ENCODE peak calls at places on chromosome 12, in ten cellular contexts. G is T-cell; X is activated T-cell treated with anti-CD3 and anti-CD28 coated beads for 48 hours; O is sciatic nerve; J is neural progenitor cell; Q is dermis microvascular lymphatic vessel endothelial cell; E is tibial artery; V is naive thymus-derived CD8-positive, alpha-beta T cell; K is CD8-positive, alpha-beta T cell; L is HT-29. P is an unnamed sample.

GRCh38 chr12:18066666-18067065 is 23.3 kb downstream of the RERGL start:
- DNase-seq in G (no peak), X (no peak), O (no peak), J (peak), Q (no peak), E (no peak), V (no peak), K (no peak), L (no peak), P (no peak)

GRCh38 chr12:131872154-131873046 is 22.0 kb upstream of the ULK1 start:
- DNase-seq in G (no peak), X (no peak), O (no peak), J (no peak), Q (no peak), E (no peak), V (no peak), K (no peak), L (peak), P (no peak)

GRCh38 chr12:52454411-52455201 is 2.7 kb upstream of the KRT6B start:
- DNase-seq in G (no peak), X (no peak), O (no peak), J (no peak), Q (no peak), E (no peak), V (no peak), K (no peak), L (no peak), P (no peak)

GRCh38 chr12:57730336-57731067 is 8.0 kb downstream of the AGAP2 start:
- DNase-seq in G (no peak), X (no peak), O (no peak), J (no peak), Q (no peak), E (no peak), V (no peak), K (no peak), L (no peak), P (no peak)

GRCh38 chr12:16324772-16325171 is 22.7 kb upstream of the MGST1 start:
- DNase-seq in G (no peak), X (no peak), O (no peak), J (no peak), Q (no peak), E (no peak), V (no peak), K (no peak), L (no peak), P (no peak)

GRCh38 chr12:53589423-53589822 is 36.8 kb downstream of the ATF7 start:
- DNase-seq in G (no peak), X (no peak), O (no peak), J (no peak), Q (no peak), E (no peak), V (no peak), K (no peak), L (no peak), P (no peak)

GRCh38 chr12:116864371-116865160 is 16.7 kb downstream of the HRK start:
- DNase-seq in G (no peak), X (no peak), O (no peak), J (no peak), Q (no peak), E (peak), V (no peak), K (no peak), L (no peak), P (no peak)

GRCh38 chr12:57549909-57550627 is at the start of gene KIF5A:
- DNase-seq in G (peak), X (peak), O (no peak), J (peak), Q (no peak), E (peak), V (peak), K (peak), L (no peak), P (no peak)

GRCh38 chr12:52496590-52497071 is 3.6 kb upstream of the KRT6A start:
- DNase-seq in G (no peak), X (no peak), O (no peak), J (peak), Q (no peak), E (no peak), V (no peak), K (no peak), L (no peak), P (no peak)

GRCh38 chr12:96077081-96077480 is 41.7 kb upstream of the LTA4H start:
- DNase-seq in G (no peak), X (no peak), O (no peak), J (no peak), Q (no peak), E (no peak), V (no peak), K (no peak), L (no peak), P (no peak)

GRCh38 chr12:96260644-96261043 is 66.5 kb downstream of the ELK3 start:
- DNase-seq in G (no peak), X (no peak), O (no peak), J (no peak), Q (no peak), E (no peak), V (no peak), K (no peak), L (no peak), P (no peak)

GRCh38 chr12:60308366-60309000 is 712.7 kb downstream of the SLC16A7 start:
- DNase-seq in G (no peak), X (no peak), O (no peak), J (no peak), Q (no peak), E (no peak), V (no peak), K (no peak), L (no peak), P (no peak)

GRCh38 chr12:119669744-119670472 is 2.0 kb downstream of the PRKAB1 start:
- DNase-seq in G (no peak), X (no peak), O (no peak), J (no peak), Q (no peak), E (no peak), V (no peak), K (no peak), L (peak), P (peak)

GRCh38 chr12:2691340-2692111 is 103.2 kb upstream of the FKBP4 start:
- DNase-seq in G (peak), X (peak), O (no peak), J (peak), Q (no peak), E (no peak), V (peak), K (peak), L (no peak), P (peak)

GRCh38 chr12:24898185-24898584 is 50.7 kb downstream of the BCAT1 start:
- DNase-seq in G (no peak), X (no peak), O (no peak), J (no peak), Q (peak), E (no peak), V (no peak), K (no peak), L (no peak), P (no peak)

GRCh38 chr12:124543052-124543590 is 24.3 kb downstream of the NCOR2 start:
- DNase-seq in G (peak), X (no peak), O (no peak), J (no peak), Q (peak), E (no peak), V (peak), K (no peak), L (peak), P (no peak)

GRCh38 chr12:29688914-29689313 is 94.8 kb downstream of the TMTC1 start:
- DNase-seq in G (no peak), X (no peak), O (no peak), J (no peak), Q (no peak), E (no peak), V (no peak), K (no peak), L (no peak), P (no peak)

P was measured in lung.